ENCODE peak calls at places on chromosomes 3 and 15, in eight cellular contexts. L is H9; H is suprapubic skin; J is pancreas; T is fibroblast of mammary gland; D is CD8-positive, alpha-beta T cell; Q is foreskin fibroblast; U is A549. E is an unnamed sample.

GRCh38 chr3:31532587-31533168 is at the start of gene STT3B:
- DNase-seq in D (peak), L (peak), Q (peak), H (no peak), T (peak), U (peak), J (peak), E (peak)

GRCh38 chr15:28996289-28996688 is 110.5 kb downstream of the APBA2 start:
- DNase-seq in T (no peak), Q (no peak), J (no peak), L (no peak), U (no peak), H (no peak), D (no peak), E (no peak)

GRCh38 chr15:62307551-62307950 is 142.5 kb upstream of the C2CD4B start:
- DNase-seq in L (no peak), H (no peak), J (no peak), T (peak), Q (peak), U (no peak), D (no peak), E (no peak)

GRCh38 chr3:11236588-11237461 is 35.4 kb upstream of the ATG7 start:
- DNase-seq in L (peak), T (peak), J (peak), U (peak), Q (no peak), D (peak), H (peak), E (peak)

GRCh38 chr3:89360155-89360554 is 252.7 kb downstream of the EPHA3 start:
- DNase-seq in T (peak), U (no peak), D (no peak), Q (peak), L (no peak), H (no peak), J (no peak), E (no peak)

GRCh38 chr3:123948449-123948848 is 12.6 kb downstream of the CCDC14 start:
- DNase-seq in Q (no peak), T (no peak), U (no peak), D (no peak), L (no peak), H (no peak), J (no peak), E (no peak)

GRCh38 chr15:66170042-66170441 is 83.5 kb downstream of the MEGF11 start:
- DNase-seq in Q (no peak), T (no peak), J (no peak), U (no peak), H (no peak), L (no peak), D (no peak), E (no peak)

GRCh38 chr3:124823648-124824047 is 63.5 kb downstream of the ITGB5 start:
- DNase-seq in Q (no peak), D (no peak), T (no peak), U (no peak), J (no peak), H (no peak), L (no peak), E (no peak)

GRCh38 chr3:29279276-29279675 is 1.6 kb upstream of the RBMS3 start:
- DNase-seq in J (no peak), U (no peak), L (no peak), H (no peak), T (no peak), D (no peak), Q (no peak), E (no peak)

GRCh38 chr3:41364736-41365135 is 165.4 kb downstream of the CTNNB1 start:
- DNase-seq in Q (no peak), J (no peak), T (no peak), L (no peak), U (no peak), H (no peak), D (no peak), E (no peak)

GRCh38 chr15:74716647-74717046 is 8.7 kb downstream of the CYP1A1 start:
- DNase-seq in H (no peak), L (no peak), U (no peak), Q (no peak), T (peak), J (no peak), D (no peak), E (no peak)

GRCh38 chr15:26864664-26865191 is 2.1 kb upstream of the GABRA5 start:
- DNase-seq in J (no peak), U (peak), L (peak), D (no peak), Q (peak), H (no peak), T (peak), E (no peak)

GRCh38 chr15:56019819-56020218 is 26.4 kb upstream of the NEDD4 start:
- DNase-seq in H (no peak), T (no peak), J (no peak), U (no peak), Q (no peak), L (no peak), D (no peak), E (no peak)

GRCh38 chr3:124217542-124217941 is 225.6 kb upstream of the ROPN1 start:
- DNase-seq in Q (peak), U (peak), D (no peak), L (peak), T (peak), J (peak), H (no peak), E (peak)

GRCh38 chr3:9503283-9503682 is 50.3 kb downstream of the LHFPL4 start:
- DNase-seq in U (peak), J (peak), L (peak), H (peak), T (peak), D (peak), Q (peak), E (peak)

GRCh38 chr3:42134867-42135464 is 43.8 kb downstream of the TRAK1 start:
- DNase-seq in J (no peak), L (no peak), H (no peak), T (no peak), U (no peak), Q (no peak), D (no peak), E (no peak)

GRCh38 chr3:55579499-55579898 is 92.4 kb upstream of the WNT5A start:
- DNase-seq in U (no peak), L (no peak), J (no peak), D (no peak), H (no peak), Q (no peak), T (no peak), E (no peak)

GRCh38 chr3:184808021-184808420 is 3.9 kb upstream of the VPS8 start:
- DNase-seq in Q (no peak), U (peak), H (no peak), D (no peak), T (no peak), J (no peak), L (peak), E (no peak)

GRCh38 chr3:99911433-99911832 is 93.8 kb downstream of the CMSS1 start:
- DNase-seq in J (no peak), H (no peak), U (no peak), Q (no peak), D (no peak), T (no peak), L (no peak), E (no peak)

GRCh38 chr3:142174559-142174958 is 25.2 kb upstream of the TFDP2 start:
- DNase-seq in D (no peak), L (no peak), T (no peak), U (no peak), J (no peak), H (no peak), Q (no peak), E (no peak)

GRCh38 chr3:114846252-114846651 is 300.8 kb downstream of the ZBTB20 start:
- DNase-seq in D (no peak), T (no peak), U (no peak), Q (no peak), J (no peak), H (no peak), L (no peak), E (no peak)

GRCh38 chr15:27427386-27427785 is 456.4 kb downstream of the GABRG3 start:
- DNase-seq in J (no peak), H (no peak), U (no peak), D (no peak), T (no peak), Q (no peak), L (no peak), E (no peak)

GRCh38 chr3:3126477-3127431 is at the start of gene TRNT1:
- DNase-seq in D (peak), L (peak), H (peak), J (peak), Q (peak), T (peak), U (peak), E (peak)

DNA sequence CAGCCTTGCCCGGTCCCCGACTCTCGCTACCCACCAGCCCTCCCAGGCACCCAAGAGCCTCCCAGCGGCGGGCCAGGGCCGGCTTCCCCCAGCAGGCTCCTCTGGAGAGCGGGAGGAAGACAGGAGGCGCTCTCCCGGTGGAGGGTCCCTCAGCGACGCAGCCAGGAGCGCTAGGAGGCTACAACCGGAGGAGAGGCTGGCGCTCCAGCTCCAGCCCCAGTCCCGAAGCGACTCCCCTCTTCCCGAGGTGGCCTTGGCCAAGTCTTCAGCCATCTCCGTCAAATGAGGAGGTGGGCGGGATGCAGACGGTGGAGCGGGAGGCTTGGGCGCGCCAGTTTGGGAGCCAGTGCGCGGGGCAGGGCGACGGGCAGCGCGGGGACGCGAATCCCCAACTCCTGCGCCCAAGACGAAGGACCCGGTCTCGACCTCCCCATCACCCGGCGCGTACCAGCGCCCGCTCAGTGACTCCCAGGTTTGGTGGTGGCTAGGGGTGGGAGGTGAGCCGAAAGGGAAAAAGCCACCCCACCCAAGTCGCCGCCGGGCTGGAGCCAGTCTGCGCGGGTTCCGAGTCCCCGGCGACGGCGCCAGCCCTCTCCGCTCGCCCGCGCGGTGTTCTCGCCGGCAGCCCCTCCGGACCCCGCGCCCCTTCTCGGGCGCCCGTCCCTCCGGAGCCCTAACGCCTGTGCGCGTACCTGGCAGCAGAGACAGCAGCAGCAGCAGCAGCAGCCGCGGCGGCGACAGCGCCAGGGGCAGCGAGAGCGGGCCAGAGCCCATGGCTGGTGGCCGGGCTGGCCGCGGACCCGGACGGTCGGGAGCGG is 566 bp downstream of the CHRNA3 start:
- DNase-seq in U (peak), T (no peak), J (no peak), D (no peak), Q (no peak), H (no peak), L (peak), E (peak)
- TF ChIP-seq CTCF in U (peak), T (peak), J (no peak), D (no peak), Q (peak), H (no peak), L (peak), E (no peak)

GRCh38 chr3:63905731-63906620 is 6.2 kb downstream of the SCAANT1 start:
- DNase-seq in Q (no peak), U (no peak), J (no peak), H (no peak), L (no peak), T (no peak), D (no peak), E (no peak)

GRCh38 chr3:63910873-63911272 is 1.3 kb downstream of the SCAANT1 start:
- DNase-seq in U (no peak), L (no peak), J (no peak), Q (no peak), T (peak), H (no peak), D (no peak), E (peak)

GRCh38 chr3:63908776-63909175 is 3.4 kb downstream of the SCAANT1 start:
- DNase-seq in U (no peak), L (no peak), Q (no peak), H (no peak), T (no peak), J (no peak), D (no peak), E (no peak)

GRCh38 chr3:63909431-63909830 is 2.8 kb downstream of the SCAANT1 start:
- DNase-seq in Q (no peak), J (no peak), H (no peak), T (peak), U (no peak), D (no peak), L (no peak), E (no peak)

DNA sequence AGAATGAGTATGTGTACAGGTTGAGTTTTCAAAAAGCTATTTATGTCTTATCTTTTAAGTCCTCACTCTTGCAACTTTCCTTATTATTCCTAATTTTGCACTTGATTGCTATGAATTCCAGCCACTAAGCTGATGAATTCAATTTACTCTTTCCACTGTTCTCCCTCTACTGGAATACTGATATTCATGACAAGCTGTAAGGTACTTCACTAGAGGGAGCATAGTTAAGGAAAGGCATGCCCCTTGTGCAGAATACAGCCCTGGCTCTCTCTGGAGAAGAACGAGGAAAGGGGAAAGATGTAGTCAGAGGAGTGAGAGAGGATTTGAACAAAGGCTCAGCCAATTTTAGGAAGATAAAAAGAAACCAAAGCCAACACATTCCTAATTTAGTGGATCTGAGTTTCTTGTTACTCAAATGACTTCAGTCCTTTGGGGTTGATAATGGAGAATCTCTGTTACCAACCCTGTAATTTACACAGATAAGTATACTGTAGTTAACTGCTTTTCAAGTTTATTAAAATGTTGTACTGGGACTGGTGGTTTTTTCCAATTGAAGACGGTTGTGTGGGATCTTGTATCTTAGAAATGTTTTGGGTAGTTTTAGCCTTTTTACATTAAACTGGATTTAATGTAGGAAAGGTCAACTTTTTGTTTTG is 4.0 kb downstream of the SCAANT1 start:
- DNase-seq in Q (no peak), U (peak), H (no peak), J (no peak), D (no peak), L (no peak), T (peak), E (no peak)
- TF ChIP-seq CTCF in Q (peak), U (no peak), H (no peak), J (no peak), D (no peak), L (peak), T (peak), E (no peak)

GRCh38 chr3:48088749-48089466 is 72.7 kb upstream of the MAP4 start:
- DNase-seq in H (peak), D (peak), T (peak), Q (peak), L (peak), J (peak), U (peak), E (peak)
- TF ChIP-seq CTCF in H (no peak), D (no peak), T (no peak), Q (no peak), L (peak), J (no peak), U (no peak), E (no peak)

GRCh38 chr3:140424726-140425125 is 253.1 kb upstream of the TRIM42 start:
- DNase-seq in J (no peak), L (no peak), H (no peak), U (no peak), D (no peak), Q (no peak), T (no peak), E (no peak)

GRCh38 chr3:140421884-140422283 is 256.0 kb upstream of the TRIM42 start:
- DNase-seq in L (no peak), U (no peak), J (no peak), D (no peak), Q (no peak), T (no peak), H (no peak), E (no peak)

GRCh38 chr3:140424211-140424610 is 253.7 kb upstream of the TRIM42 start:
- DNase-seq in J (no peak), Q (no peak), U (no peak), L (no peak), T (peak), D (no peak), H (no peak), E (no peak)

GRCh38 chr3:140423146-140423545 is 254.7 kb upstream of the TRIM42 start:
- DNase-seq in U (no peak), H (no peak), L (no peak), Q (no peak), T (no peak), J (no peak), D (no peak), E (no peak)

GRCh38 chr3:140420621-140421357 is 257.1 kb upstream of the TRIM42 start:
- DNase-seq in T (peak), H (no peak), J (peak), U (peak), Q (peak), D (no peak), L (no peak), E (no peak)
- TF ChIP-seq CTCF in T (no peak), H (no peak), J (no peak), U (no peak), Q (no peak), D (no peak), L (no peak), E (no peak)

DNA sequence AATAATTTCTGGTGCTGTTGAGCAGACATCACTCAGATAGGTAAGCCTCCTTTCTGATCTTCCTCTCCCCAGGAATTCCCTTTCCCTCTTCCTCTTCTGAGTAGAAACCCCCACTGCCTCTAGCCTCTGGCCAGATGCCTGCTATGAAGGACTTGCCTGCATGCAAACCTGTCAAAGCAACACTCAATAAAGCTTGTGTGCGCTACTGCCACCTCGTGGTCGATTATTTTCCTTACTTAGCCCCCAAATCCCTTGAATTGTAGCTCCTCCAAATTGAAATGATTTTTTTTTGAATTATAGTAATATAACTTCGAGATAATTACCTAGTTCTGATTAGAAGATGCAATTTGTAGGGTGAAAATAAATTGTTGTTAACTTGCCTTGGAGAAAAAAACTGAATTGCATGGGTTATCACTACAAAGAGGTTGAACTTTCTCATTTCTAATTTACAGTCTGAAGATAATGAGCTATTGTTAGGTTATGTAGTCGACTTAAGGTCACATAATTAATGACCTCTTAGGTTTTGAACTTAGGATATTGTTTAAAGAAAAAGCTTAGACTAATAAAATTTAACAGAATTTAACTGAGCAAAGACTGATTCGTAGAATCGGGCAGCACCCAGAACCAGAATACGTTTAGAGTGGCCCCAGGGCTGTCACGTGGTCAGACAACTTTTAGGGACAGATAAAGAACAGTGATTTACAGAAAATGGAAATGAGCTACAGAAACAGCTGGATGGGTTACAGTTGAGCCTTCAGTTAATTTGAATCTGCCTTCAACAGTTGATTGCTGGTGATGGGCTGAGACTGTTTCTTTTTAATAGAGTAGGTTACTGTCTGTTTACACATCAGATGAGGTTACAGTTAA is 269.3 kb downstream of the ARPP21 start:
- DNase-seq in H (no peak), Q (peak), T (peak), L (peak), D (peak), U (peak), J (peak), E (peak)
- TF ChIP-seq CTCF in H (no peak), Q (peak), T (peak), L (peak), D (peak), U (peak), J (peak), E (peak)

GRCh38 chr15:77094397-77095030 is 23.6 kb upstream of the TSPAN3 start:
- DNase-seq in L (peak), J (no peak), Q (no peak), U (no peak), T (no peak), H (no peak), D (peak), E (no peak)
- TF ChIP-seq CTCF in L (peak), J (no peak), Q (peak), U (no peak), T (peak), H (no peak), D (no peak), E (no peak)

DNA sequence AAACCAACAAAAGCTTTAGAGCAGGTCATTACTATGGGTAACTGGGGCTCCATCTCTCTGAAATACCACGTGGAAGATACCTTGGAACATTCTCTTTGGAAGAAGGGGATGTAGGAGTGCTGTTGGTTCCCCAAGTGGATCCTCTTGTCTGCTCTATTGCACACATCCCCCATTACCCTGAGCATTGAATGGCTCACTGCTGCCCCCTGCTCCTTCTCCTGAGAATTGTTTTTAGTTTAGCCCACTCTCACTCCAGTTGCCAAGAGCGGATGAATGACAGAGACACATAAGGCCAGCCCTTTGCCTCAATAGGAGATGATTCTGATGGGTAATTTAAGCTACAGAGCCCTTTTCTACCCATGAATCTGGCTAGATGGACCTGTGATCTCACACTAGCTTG is 135.6 kb upstream of the SUCLG2 start:
- DNase-seq in H (no peak), Q (peak), J (no peak), T (peak), L (peak), D (peak), U (peak), E (peak)
- TF ChIP-seq CTCF in H (no peak), Q (peak), J (peak), T (peak), L (peak), D (peak), U (peak), E (peak)

DNA sequence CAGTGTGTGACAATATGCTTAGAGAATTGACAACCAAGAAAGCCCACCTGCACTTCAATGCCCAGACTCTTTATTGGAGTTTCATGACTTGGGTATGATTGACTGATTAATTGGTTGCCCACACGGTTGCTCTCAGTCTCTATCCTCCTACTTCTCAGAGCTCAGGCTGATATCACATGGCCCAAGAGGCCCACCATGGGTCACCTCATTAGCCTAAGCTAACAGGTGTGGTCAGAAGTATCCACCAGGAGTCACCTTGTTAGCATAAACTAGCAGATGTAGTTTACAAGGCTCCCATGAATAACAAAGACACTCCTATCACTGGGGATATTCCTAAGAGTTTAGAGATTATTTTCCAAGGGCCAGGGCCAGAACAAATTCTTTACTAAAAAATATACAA is 120.2 kb upstream of the MBNL1 start:
- DNase-seq in J (no peak), L (peak), T (no peak), Q (no peak), D (no peak), U (no peak), H (no peak), E (no peak)
- TF ChIP-seq CTCF in J (no peak), L (no peak), T (no peak), Q (no peak), D (no peak), U (no peak), H (no peak), E (no peak)